ENCODE peak calls at places on chromosomes 1 and 21, in ten cellular contexts. X is NCI-H69; A is effector memory CD4-positive, alpha-beta T cell; E is H9; Q is naive thymus-derived CD4-positive, alpha-beta T cell; P is dorsolateral prefrontal cortex; D is coronary artery; T is memory B cell; J is C1 segment of cervical spinal cord; R is transverse colon. U is an unnamed sample.

GRCh38 chr1:40450491-40451237 is 388 bp downstream of the ZFP69B start:
- DNase-seq in J (peak), R (peak), Q (peak), A (peak), T (no peak), X (peak), E (peak), D (no peak), P (peak), U (no peak)

GRCh38 chr1:188027613-188028012 is 1198.9 kb downstream of the PLA2G4A start:
- DNase-seq in P (no peak), D (no peak), J (no peak), E (no peak), T (no peak), Q (no peak), R (no peak), X (peak), A (no peak), U (no peak)

GRCh38 chr21:46544003-46544402 is 60.9 kb downstream of the S100B start:
- DNase-seq in Q (no peak), R (no peak), A (no peak), P (no peak), T (no peak), X (no peak), E (no peak), J (no peak), D (no peak), U (no peak)

GRCh38 chr1:215475719-215476525 is 91.2 kb upstream of the KCTD3 start:
- DNase-seq in Q (no peak), A (no peak), X (peak), D (no peak), P (no peak), E (no peak), J (no peak), T (no peak), R (no peak), U (no peak)

GRCh38 chr1:32122141-32122540 is 14.3 kb downstream of the KPNA6 start:
- DNase-seq in D (no peak), X (no peak), A (no peak), R (no peak), J (no peak), E (no peak), P (no peak), T (no peak), Q (no peak), U (no peak)

GRCh38 chr1:238738942-238739341 is 647.4 kb upstream of the CHRM3 start:
- DNase-seq in A (no peak), Q (no peak), J (no peak), E (no peak), X (no peak), P (no peak), T (no peak), R (no peak), D (no peak), U (no peak)

GRCh38 chr1:166489670-166490436 is 323.1 kb upstream of the FAM78B start:
- DNase-seq in X (peak), Q (peak), P (no peak), J (no peak), D (no peak), E (no peak), T (peak), R (peak), A (peak), U (no peak)

GRCh38 chr1:38015978-38016640 is 3.6 kb downstream of the UTP11 start:
- DNase-seq in D (no peak), E (no peak), J (peak), A (no peak), Q (no peak), T (no peak), R (no peak), P (no peak), X (no peak), U (no peak)

GRCh38 chr1:234755449-234755863 is 145.5 kb upstream of the IRF2BP2 start:
- DNase-seq in E (no peak), D (peak), Q (no peak), R (peak), P (peak), T (no peak), J (peak), A (no peak), X (peak), U (peak)

GRCh38 chr1:12336436-12336835 is 106.6 kb downstream of the VPS13D start:
- DNase-seq in T (no peak), X (no peak), A (no peak), R (no peak), P (no peak), Q (no peak), E (no peak), J (no peak), D (no peak), U (no peak)

GRCh38 chr1:58919986-58920376 is 136.1 kb upstream of the JUN start:
- DNase-seq in R (no peak), Q (no peak), A (no peak), D (no peak), T (no peak), E (no peak), P (no peak), J (no peak), X (no peak), U (no peak)

GRCh38 chr21:18147678-18148077 is 97.0 kb upstream of the CHODL start:
- DNase-seq in P (no peak), T (no peak), D (no peak), E (no peak), J (no peak), X (peak), R (no peak), A (no peak), Q (no peak), U (no peak)

GRCh38 chr1:172351347-172351746 is 69.1 kb upstream of the C1orf105 start:
- DNase-seq in E (no peak), Q (no peak), R (no peak), P (no peak), A (no peak), T (no peak), X (peak), J (no peak), D (no peak), U (no peak)

GRCh38 chr1:56477164-56478111 is 101.9 kb downstream of the PLPP3 start:
- DNase-seq in A (no peak), T (no peak), J (peak), P (peak), X (peak), E (peak), Q (no peak), R (peak), D (peak), U (peak)

GRCh38 chr21:26297856-26298255 is 127.3 kb upstream of the APP start:
- DNase-seq in A (no peak), T (no peak), D (no peak), R (no peak), X (no peak), E (no peak), P (no peak), J (no peak), Q (no peak), U (no peak)

GRCh38 chr1:159854101-159854692 is 8.3 kb downstream of the VSIG8 start:
- DNase-seq in A (no peak), E (peak), J (peak), T (no peak), Q (no peak), R (peak), X (peak), P (peak), D (peak), U (peak)

GRCh38 chr1:232611834-232612233 is 18.1 kb downstream of the SIPA1L2 start:
- DNase-seq in R (no peak), J (no peak), E (peak), P (no peak), X (no peak), T (no peak), A (no peak), Q (no peak), D (no peak), U (no peak)

GRCh38 chr1:234509457-234510328 is 30.7 kb upstream of the TARBP1 start:
- DNase-seq in E (no peak), Q (no peak), R (no peak), A (no peak), X (peak), T (no peak), D (no peak), P (no peak), J (peak), U (no peak)

GRCh38 chr21:35223480-35224156 is 174.5 kb upstream of the RUNX1 start:
- DNase-seq in T (no peak), A (no peak), Q (no peak), D (no peak), X (peak), R (no peak), E (no peak), P (no peak), J (no peak), U (no peak)